ENCODE peak calls at places on chromosomes 13 and 19, in six cellular contexts. One of them, this sample, is unnamed.

GRCh38 chr19:13741893-13742292 is 22.4 kb upstream of the MRI1 start:
- DNase-seq in BE2C: no peak
- DNase-seq in OCI-LY7: no peak
- DNase-seq in ovary: no peak
- DNase-seq in fibroblast of lung: no peak
- DNase-seq in breast epithelium: no peak
- DNase-seq in this sample: no peak

GRCh38 chr13:59088716-59089115 is 1075.0 kb downstream of the DIAPH3 start:
- DNase-seq in OCI-LY7: no peak
- DNase-seq in ovary: no peak
- DNase-seq in BE2C: no peak
- DNase-seq in fibroblast of lung: peak; percentile 91
- DNase-seq in breast epithelium: no peak
- DNase-seq in this sample: no peak

GRCh38 chr13:30373727-30374126 is 48.6 kb upstream of the UBE2L5 start:
- DNase-seq in breast epithelium: no peak
- DNase-seq in ovary: no peak
- DNase-seq in OCI-LY7: peak; percentile 74
- DNase-seq in fibroblast of lung: no peak
- DNase-seq in BE2C: no peak
- DNase-seq in this sample: peak; percentile 19

GRCh38 chr13:111011899-111012298 is 97.0 kb upstream of the ANKRD10 start:
- DNase-seq in fibroblast of lung: no peak
- DNase-seq in OCI-LY7: no peak
- DNase-seq in ovary: no peak
- DNase-seq in breast epithelium: no peak
- DNase-seq in BE2C: no peak
- DNase-seq in this sample: no peak

GRCh38 chr19:41847351-41848105 is 2.7 kb downstream of the DMRTC2 start:
- DNase-seq in fibroblast of lung: no peak
- DNase-seq in OCI-LY7: no peak
- DNase-seq in ovary: no peak
- DNase-seq in BE2C: no peak
- DNase-seq in breast epithelium: no peak
- DNase-seq in this sample: no peak

GRCh38 chr19:7395793-7396192 is 47.1 kb downstream of the ARHGEF18 start:
- DNase-seq in OCI-LY7: no peak
- DNase-seq in BE2C: no peak
- DNase-seq in breast epithelium: no peak
- DNase-seq in ovary: no peak
- DNase-seq in fibroblast of lung: no peak
- DNase-seq in this sample: no peak

GRCh38 chr19:28577199-28577598 is 635.8 kb downstream of the UQCRFS1 start:
- DNase-seq in ovary: no peak
- DNase-seq in breast epithelium: no peak
- DNase-seq in BE2C: no peak
- DNase-seq in OCI-LY7: peak; percentile 28
- DNase-seq in fibroblast of lung: no peak
- DNase-seq in this sample: no peak

GRCh38 chr19:28516415-28516872 is 696.5 kb downstream of the UQCRFS1 start:
- DNase-seq in fibroblast of lung: no peak
- DNase-seq in ovary: no peak
- DNase-seq in OCI-LY7: no peak
- DNase-seq in breast epithelium: no peak
- DNase-seq in BE2C: no peak
- DNase-seq in this sample: no peak

GRCh38 chr13:68124437-68125086 is 894.4 kb upstream of the PCDH9 start:
- DNase-seq in OCI-LY7: no peak
- DNase-seq in ovary: no peak
- DNase-seq in fibroblast of lung: no peak
- DNase-seq in BE2C: no peak
- DNase-seq in breast epithelium: no peak
- DNase-seq in this sample: no peak

GRCh38 chr19:5001547-5002131 is 32.7 kb downstream of the KDM4B start:
- DNase-seq in OCI-LY7: peak; percentile 55
- DNase-seq in breast epithelium: no peak
- DNase-seq in BE2C: peak; percentile 58
- DNase-seq in fibroblast of lung: peak; percentile 57
- DNase-seq in ovary: no peak
- DNase-seq in this sample: no peak

GRCh38 chr19:14434157-14434501 is 1.0 kb downstream of the PKN1 start:
- DNase-seq in fibroblast of lung: no peak
- DNase-seq in OCI-LY7: peak; percentile 38
- DNase-seq in ovary: no peak
- DNase-seq in BE2C: no peak
- DNase-seq in breast epithelium: no peak
- DNase-seq in this sample: peak; percentile 23

GRCh38 chr13:74062933-74063332 is 71.3 kb downstream of the KLF12 start:
- DNase-seq in ovary: peak; percentile 22
- DNase-seq in fibroblast of lung: peak; percentile 86
- DNase-seq in OCI-LY7: peak; percentile 80
- DNase-seq in breast epithelium: no peak
- DNase-seq in BE2C: no peak
- DNase-seq in this sample: no peak

GRCh38 chr13:29925457-29925856 is 75.0 kb upstream of the UBL3 start:
- DNase-seq in OCI-LY7: no peak
- DNase-seq in fibroblast of lung: peak; percentile 81
- DNase-seq in breast epithelium: peak; percentile 72
- DNase-seq in BE2C: peak; percentile 69
- DNase-seq in ovary: peak; percentile 16
- DNase-seq in this sample: no peak

GRCh38 chr19:18477974-18478373 is 40.0 kb upstream of the ISYNA1 start:
- DNase-seq in BE2C: no peak
- DNase-seq in ovary: no peak
- DNase-seq in breast epithelium: no peak
- DNase-seq in OCI-LY7: no peak
- DNase-seq in fibroblast of lung: no peak
- DNase-seq in this sample: no peak

GRCh38 chr19:1991516-1991915 is 24.0 kb downstream of the BTBD2 start:
- DNase-seq in fibroblast of lung: no peak
- DNase-seq in OCI-LY7: no peak
- DNase-seq in ovary: no peak
- DNase-seq in BE2C: peak; percentile 8
- DNase-seq in breast epithelium: no peak
- DNase-seq in this sample: no peak

GRCh38 chr13:114129649-114130062 is 2.8 kb downstream of the RASA3 start:
- DNase-seq in BE2C: no peak
- DNase-seq in fibroblast of lung: no peak
- DNase-seq in OCI-LY7: no peak
- DNase-seq in ovary: no peak
- DNase-seq in breast epithelium: no peak
- DNase-seq in this sample: no peak

GRCh38 chr13:90766503-90766902 is 581.0 kb upstream of the MIR17HG start:
- DNase-seq in fibroblast of lung: no peak
- DNase-seq in BE2C: no peak
- DNase-seq in OCI-LY7: no peak
- DNase-seq in ovary: no peak
- DNase-seq in breast epithelium: no peak
- DNase-seq in this sample: no peak

GRCh38 chr13:110524484-110525254 is 36.9 kb downstream of the RAB20 start:
- DNase-seq in breast epithelium: no peak
- DNase-seq in fibroblast of lung: no peak
- DNase-seq in ovary: no peak
- DNase-seq in OCI-LY7: no peak
- DNase-seq in BE2C: no peak
- DNase-seq in this sample: no peak

GRCh38 chr19:15466851-15467733 is 2.7 kb upstream of the RASAL3 start:
- DNase-seq in OCI-LY7: peak; percentile 55
- DNase-seq in fibroblast of lung: peak; percentile 79
- DNase-seq in breast epithelium: no peak
- DNase-seq in BE2C: no peak
- DNase-seq in ovary: no peak
- DNase-seq in this sample: no peak

GRCh38 chr13:48653074-48654054 is at the start of gene CYSLTR2:
- DNase-seq in fibroblast of lung: peak; percentile 62
- DNase-seq in OCI-LY7: no peak
- DNase-seq in ovary: no peak
- DNase-seq in BE2C: no peak
- DNase-seq in breast epithelium: no peak
- DNase-seq in this sample: no peak

GRCh38 chr19:35375505-35376307 is 4.8 kb downstream of the GPR42 start:
- DNase-seq in ovary: no peak
- DNase-seq in fibroblast of lung: no peak
- DNase-seq in BE2C: no peak
- DNase-seq in OCI-LY7: no peak
- DNase-seq in breast epithelium: no peak
- DNase-seq in this sample: no peak

GRCh38 chr19:49387936-49388372 is at the start of gene KASH5:
- DNase-seq in BE2C: peak; percentile 55
- DNase-seq in fibroblast of lung: peak; percentile 22
- DNase-seq in ovary: peak; percentile 42
- DNase-seq in OCI-LY7: peak; percentile 98
- DNase-seq in breast epithelium: peak; percentile 82
- DNase-seq in this sample: peak; percentile 77

GRCh38 chr13:108325863-108326262 is 56.3 kb downstream of the TNFSF13B start:
- DNase-seq in fibroblast of lung: no peak
- DNase-seq in breast epithelium: no peak
- DNase-seq in ovary: no peak
- DNase-seq in BE2C: no peak
- DNase-seq in OCI-LY7: peak; percentile 4
- DNase-seq in this sample: no peak

GRCh38 chr19:36931684-36932083 is 15.6 kb downstream of the ZNF568 start:
- DNase-seq in fibroblast of lung: no peak
- DNase-seq in breast epithelium: no peak
- DNase-seq in ovary: no peak
- DNase-seq in OCI-LY7: no peak
- DNase-seq in BE2C: no peak
- DNase-seq in this sample: no peak
- H3K9me3 ChIP-seq in fibroblast of lung: no peaks in the 10 kb centered on the region
- H3K9me3 ChIP-seq in breast epithelium: peaks cover 52% of the 10 kb centered on the region
- H3K9me3 ChIP-seq in ovary: no peaks in the 10 kb centered on the region
- H3K9me3 ChIP-seq in OCI-LY7: peaks cover 3% of the 10 kb centered on the region
- H3K9me3 ChIP-seq in BE2C: no peaks in the 10 kb centered on the region
- H3K9me3 ChIP-seq in this sample: peaks cover 5% of the 10 kb centered on the region

DNA sequence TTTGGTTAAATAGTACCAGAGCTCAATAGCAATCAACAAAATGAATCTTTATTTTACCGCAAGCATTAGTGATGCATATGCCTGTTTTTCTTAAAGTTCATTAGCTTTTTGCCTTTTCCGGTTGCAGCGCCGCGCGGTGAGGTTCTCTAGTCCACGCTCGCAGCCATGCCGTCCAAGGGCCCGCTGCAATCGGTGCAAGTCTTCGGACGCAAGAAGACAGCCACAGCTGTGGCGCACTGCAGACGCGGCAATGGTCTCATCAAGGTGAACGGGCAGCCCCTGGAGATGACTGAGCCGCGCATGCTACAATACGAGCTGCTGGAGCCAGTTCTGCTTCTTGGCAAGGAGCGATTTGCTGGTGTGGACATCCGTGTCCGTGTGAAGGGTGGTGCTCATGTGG is 42.1 kb upstream of the ZNF486 start:
- DNase-seq in ovary: no peak
- DNase-seq in fibroblast of lung: no peak
- DNase-seq in BE2C: no peak
- DNase-seq in OCI-LY7: no peak
- DNase-seq in breast epithelium: no peak
- DNase-seq in this sample: no peak
- H3K9me3 ChIP-seq in ovary: no peaks in the 10 kb centered on the region
- H3K9me3 ChIP-seq in fibroblast of lung: no peaks in the 10 kb centered on the region
- H3K9me3 ChIP-seq in BE2C: peaks cover 3% of the 10 kb centered on the region
- H3K9me3 ChIP-seq in OCI-LY7: peaks cover 47% of the 10 kb centered on the region
- H3K9me3 ChIP-seq in breast epithelium: peaks cover 57% of the 10 kb centered on the region
- H3K9me3 ChIP-seq in this sample: peaks cover 6% of the 10 kb centered on the region

DNA sequence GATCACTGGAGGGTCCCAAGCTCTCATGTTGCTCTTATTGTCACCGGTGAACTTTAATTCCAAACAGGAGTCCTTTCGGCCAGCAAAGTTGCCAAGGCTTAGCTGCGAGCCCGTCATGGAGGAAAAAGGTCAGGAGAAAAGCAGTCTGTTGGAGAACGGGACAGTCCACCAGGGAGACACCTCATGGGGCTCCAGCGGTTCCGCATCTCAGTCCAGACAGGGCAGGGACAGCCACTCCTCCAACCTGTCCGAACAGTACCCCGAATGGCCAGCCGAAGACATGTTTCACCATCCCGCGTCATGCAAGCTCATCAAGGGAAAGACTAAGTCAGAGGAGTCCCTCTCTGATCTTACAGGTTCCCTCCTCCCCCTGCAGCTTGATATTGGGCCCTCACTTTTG is 10.4 kb downstream of the ZNF91 start:
- DNase-seq in fibroblast of lung: no peak
- DNase-seq in breast epithelium: no peak
- DNase-seq in BE2C: no peak
- DNase-seq in OCI-LY7: no peak
- DNase-seq in ovary: no peak
- DNase-seq in this sample: no peak
- H3K9me3 ChIP-seq in fibroblast of lung: no peaks in the 10 kb centered on the region
- H3K9me3 ChIP-seq in breast epithelium: peaks cover 36% of the 10 kb centered on the region
- H3K9me3 ChIP-seq in BE2C: no peaks in the 10 kb centered on the region
- H3K9me3 ChIP-seq in OCI-LY7: peaks cover 73% of the 10 kb centered on the region
- H3K9me3 ChIP-seq in ovary: peaks cover 4% of the 10 kb centered on the region
- H3K9me3 ChIP-seq in this sample: peaks cover 30% of the 10 kb centered on the region

DNA sequence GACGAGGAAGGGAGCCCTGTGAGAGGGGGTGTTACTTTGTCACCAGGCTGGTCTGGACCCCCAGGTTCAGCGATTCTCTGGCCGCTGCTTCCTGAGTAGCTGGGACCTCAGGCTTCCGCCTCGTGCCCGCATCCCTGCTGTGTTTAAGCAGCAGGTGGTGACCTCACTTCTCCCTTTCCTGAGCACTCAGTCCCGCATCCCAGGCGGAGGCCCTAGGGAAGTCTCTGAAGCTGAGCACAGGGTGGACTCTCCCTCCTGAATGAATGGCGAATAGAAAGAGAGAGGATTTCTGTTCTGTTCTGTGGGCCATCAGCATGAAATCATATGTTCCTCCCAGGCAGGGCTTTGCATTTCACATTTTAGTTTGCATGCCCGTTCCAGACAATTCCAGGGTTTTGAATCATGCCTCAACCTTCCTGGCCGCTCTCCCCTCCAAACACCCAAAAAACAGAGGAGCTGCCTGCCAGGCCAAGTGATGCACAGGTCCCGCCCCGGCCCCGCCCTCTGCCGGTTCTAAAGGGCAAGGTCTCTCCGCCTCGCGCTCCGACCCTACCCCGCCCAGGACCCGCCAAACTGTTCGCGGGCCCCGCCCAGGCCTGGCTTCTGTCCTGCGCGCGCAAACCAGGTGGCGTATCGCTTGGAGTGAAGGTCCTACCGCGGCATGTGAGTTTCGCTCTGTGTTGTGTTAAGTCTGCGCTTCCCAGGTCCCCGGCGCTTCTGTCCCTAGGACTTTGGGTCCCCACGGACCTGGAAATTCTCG is 35.1 kb upstream of the ZNF808 start:
- DNase-seq in fibroblast of lung: no peak
- DNase-seq in OCI-LY7: no peak
- DNase-seq in breast epithelium: no peak
- DNase-seq in ovary: no peak
- DNase-seq in BE2C: no peak
- DNase-seq in this sample: no peak
- H3K9me3 ChIP-seq in fibroblast of lung: no peaks in the 10 kb centered on the region
- H3K9me3 ChIP-seq in OCI-LY7: no peaks in the 10 kb centered on the region
- H3K9me3 ChIP-seq in breast epithelium: peaks cover 82% of the 10 kb centered on the region
- H3K9me3 ChIP-seq in ovary: peaks cover 3% of the 10 kb centered on the region
- H3K9me3 ChIP-seq in BE2C: no peaks in the 10 kb centered on the region
- H3K9me3 ChIP-seq in this sample: no peaks in the 10 kb centered on the region

DNA sequence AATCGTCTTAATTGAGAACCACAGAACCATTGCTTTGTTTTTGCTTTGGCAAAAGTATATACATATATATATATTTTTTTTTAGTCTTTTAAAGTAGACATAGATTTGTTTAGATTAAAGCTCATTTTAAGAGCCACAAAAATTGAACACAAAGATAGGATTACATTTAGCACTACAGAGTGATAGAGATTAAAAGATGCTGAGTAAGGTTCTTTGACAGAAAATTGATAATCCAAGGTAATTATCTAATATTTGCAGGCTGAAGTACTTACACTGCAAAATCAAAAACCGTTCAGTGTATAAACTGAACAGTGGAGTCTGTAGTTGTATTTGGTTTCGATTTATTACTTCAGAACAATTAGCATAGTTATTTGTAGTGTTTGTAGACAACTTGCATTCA is 24.5 kb upstream of the ZNF98 start:
- DNase-seq in breast epithelium: no peak
- DNase-seq in BE2C: no peak
- DNase-seq in ovary: no peak
- DNase-seq in fibroblast of lung: no peak
- DNase-seq in OCI-LY7: no peak
- DNase-seq in this sample: no peak
- H3K9me3 ChIP-seq in breast epithelium: peaks cover 64% of the 10 kb centered on the region
- H3K9me3 ChIP-seq in BE2C: no peaks in the 10 kb centered on the region
- H3K9me3 ChIP-seq in ovary: peaks cover 6% of the 10 kb centered on the region
- H3K9me3 ChIP-seq in fibroblast of lung: no peaks in the 10 kb centered on the region
- H3K9me3 ChIP-seq in OCI-LY7: no peaks in the 10 kb centered on the region
- H3K9me3 ChIP-seq in this sample: no peaks in the 10 kb centered on the region

This sample was measured in T-helper 17 cell.